ENCODE peak calls at places on chromosomes 1 and 21, in four cellular contexts. Y is mesendoderm, P is H9, W is H1. J is an unnamed sample.

GRCh38 chr1:72285074-72285425 is 2.7 kb upstream of the NEGR1 start:
- DNase-seq in P (no peak), W (no peak), Y (no peak), J (no peak)

GRCh38 chr1:218494000-218494399 is 148.9 kb downstream of the TGFB2 start:
- DNase-seq in Y (no peak), P (no peak), W (no peak), J (no peak)

GRCh38 chr1:246155923-246156322 is 351.2 kb downstream of the SMYD3 start:
- DNase-seq in W (no peak), P (no peak), Y (no peak), J (peak; percentile 31)

GRCh38 chr1:7298749-7299151 is 472.3 kb upstream of the VAMP3 start:
- DNase-seq in P (no peak), Y (peak; percentile 55), W (peak; percentile 42), J (peak; percentile 82)

GRCh38 chr1:5751171-5751556 is 241.1 kb downstream of the NPHP4 start:
- DNase-seq in P (no peak), Y (no peak), W (peak; percentile 39), J (no peak)

GRCh38 chr1:176241385-176242015 is 34.4 kb upstream of the COP1 start:
- DNase-seq in W (no peak), P (no peak), Y (peak; percentile 88), J (peak; percentile 95)

GRCh38 chr21:45257673-45258341 is 29.9 kb downstream of the POFUT2 start:
- DNase-seq in W (peak; percentile 53), Y (no peak), P (peak; percentile 48), J (no peak)

GRCh38 chr21:41901099-41901498 is 22.0 kb upstream of the PRDM15 start:
- DNase-seq in Y (no peak), P (no peak), W (no peak), J (no peak)

GRCh38 chr1:212944209-212944901 is 6.0 kb upstream of the VASH2 start:
- DNase-seq in Y (no peak), W (no peak), P (no peak), J (no peak)

GRCh38 chr1:212852105-212852688 is 4.7 kb upstream of the SPATA45 start:
- DNase-seq in W (peak; percentile 52), P (peak; percentile 54), Y (no peak), J (no peak)

GRCh38 chr1:186738896-186739295 is 58.7 kb upstream of the PTGS2 start:
- DNase-seq in W (no peak), P (no peak), Y (no peak), J (no peak)

GRCh38 chr1:33379631-33380354 is 51.1 kb downstream of the PHC2 start:
- DNase-seq in W (no peak), P (no peak), Y (no peak), J (no peak)

GRCh38 chr1:20589331-20590312 is 725 bp downstream of the CDA start:
- DNase-seq in W (no peak), P (no peak), Y (peak; percentile 84), J (peak; percentile 89)

GRCh38 chr1:159924791-159925712 is at the start of gene TAGLN2:
- DNase-seq in W (peak; percentile 92), P (peak; percentile 93), Y (peak; percentile 97), J (peak; percentile 90)

GRCh38 chr1:18783705-18784522 is 75.5 kb downstream of the TAS1R2 start:
- DNase-seq in Y (peak; percentile 28), W (no peak), P (peak; percentile 41), J (no peak)

GRCh38 chr1:2540816-2541492 is 10.9 kb upstream of the HES5 start:
- DNase-seq in P (no peak), W (no peak), Y (no peak), J (no peak)

GRCh38 chr1:23980725-23981063 is 567 bp upstream of the SRSF10 start:
- DNase-seq in Y (peak; percentile 61), P (peak; percentile 44), W (peak; percentile 53), J (peak; percentile 64)

GRCh38 chr1:107789817-107790609 is 175.0 kb downstream of the VAV3 start:
- DNase-seq in W (no peak), Y (no peak), P (no peak), J (no peak)

GRCh38 chr1:27003745-27004470 is 8.7 kb downstream of the TENT5B start:
- DNase-seq in P (peak; percentile 57), Y (peak; percentile 27), W (peak; percentile 56), J (no peak)

GRCh38 chr1:166197141-166197540 is 30.3 kb upstream of the FAM78B start:
- DNase-seq in W (no peak), Y (peak; percentile 41), P (no peak), J (no peak)

GRCh38 chr1:64834734-64835133 is 89.9 kb downstream of the RAVER2 start:
- DNase-seq in P (no peak), W (no peak), Y (no peak), J (peak; percentile 79)

GRCh38 chr1:2946999-2947650 is 74.1 kb upstream of the ACTRT2 start:
- DNase-seq in P (no peak), Y (no peak), W (no peak), J (no peak)

GRCh38 chr1:179817056-179817455 is 60.5 kb downstream of the TOR1AIP2 start:
- DNase-seq in P (no peak), W (no peak), Y (no peak), J (no peak)

GRCh38 chr21:35565204-35565611 is 495.1 kb downstream of the SETD4 start:
- DNase-seq in W (no peak), Y (peak; percentile 28), P (no peak), J (peak; percentile 95)

GRCh38 chr1:179169616-179170467 is 59.6 kb downstream of the ABL2 start:
- DNase-seq in Y (no peak), P (no peak), W (no peak), J (peak; percentile 85)

GRCh38 chr1:68116643-68117235 is 66.3 kb upstream of the DIRAS3 start:
- DNase-seq in W (peak; percentile 67), Y (peak; percentile 53), P (no peak), J (peak; percentile 61)

GRCh38 chr1:231738554-231738953 is 112.0 kb downstream of the DISC1 start:
- DNase-seq in Y (no peak), P (no peak), W (no peak), J (no peak)

GRCh38 chr1:212668477-212668876 is 31.2 kb downstream of the BATF3 start:
- DNase-seq in Y (no peak), W (peak; percentile 13), P (no peak), J (no peak)

GRCh38 chr21:44956356-44957046 is 16.7 kb downstream of the SLX9 start:
- DNase-seq in W (no peak), Y (no peak), P (no peak), J (no peak)

GRCh38 chr1:11990303-11991032 is 10.2 kb downstream of the MFN2 start:
- DNase-seq in P (no peak), W (no peak), Y (no peak), J (peak; percentile 58)

GRCh38 chr1:179321533-179322216 is 28.1 kb downstream of the SOAT1 start:
- DNase-seq in Y (no peak), W (no peak), P (no peak), J (no peak)

GRCh38 chr1:234617986-234618725 is 8.2 kb upstream of the IRF2BP2 start:
- DNase-seq in W (no peak), Y (peak; percentile 62), P (no peak), J (peak; percentile 85)

DNA sequence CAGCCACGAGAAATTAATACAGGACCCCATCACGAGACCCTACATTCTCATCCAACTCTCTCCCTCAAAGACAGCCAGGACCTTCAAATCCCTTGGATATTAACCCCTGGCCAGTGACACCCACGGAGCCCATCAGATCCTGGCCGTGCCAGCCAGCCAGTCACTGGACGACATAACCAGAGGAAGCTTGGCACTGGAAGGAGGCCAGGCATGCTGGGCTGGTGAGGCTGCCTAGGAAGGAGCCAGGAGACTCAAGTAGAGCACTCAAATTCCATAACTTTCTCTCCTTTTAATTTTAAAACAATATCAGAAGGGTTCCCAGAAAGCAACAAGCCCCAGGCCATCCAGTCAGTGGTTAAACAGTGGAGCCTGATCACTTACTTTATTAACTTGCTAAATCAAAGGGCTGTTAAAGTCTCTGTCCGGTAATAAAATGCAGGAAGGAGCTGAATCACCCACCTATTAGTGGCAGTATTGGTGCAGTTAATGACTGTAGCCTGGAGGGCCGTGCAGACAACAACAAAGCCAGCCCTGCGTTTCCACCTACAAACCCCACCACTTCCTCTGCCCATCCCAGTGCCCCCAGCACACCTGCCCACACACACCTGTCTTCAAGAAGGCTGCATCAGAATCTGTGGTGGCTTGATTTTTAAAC is 78.0 kb downstream of the HIVEP3 start:
- DNase-seq in P (no peak), Y (no peak), W (no peak), J (no peak)
- H3K56ac ChIP-seq in P (no peak overlapping the region), Y (no peak overlapping the region), W (no peak overlapping the region), J (no peak overlapping the region)

GRCh38 chr1:8986814-8987190 is 39.4 kb downstream of the SLC2A7 start:
- DNase-seq in Y (no peak), P (no peak), W (no peak), J (no peak)

GRCh38 chr1:8985915-8986813 is 40.1 kb downstream of the SLC2A7 start:
- DNase-seq in P (no peak), W (no peak), Y (no peak), J (peak; percentile 95)

GRCh38 chr1:8984203-8984602 is 38.5 kb downstream of the CA6 start:
- DNase-seq in W (no peak), P (no peak), Y (no peak), J (no peak)

GRCh38 chr1:8987881-8988617 is 38.2 kb downstream of the SLC2A7 start:
- DNase-seq in Y (peak; percentile 57), P (peak; percentile 68), W (peak; percentile 95), J (peak; percentile 32)

DNA sequence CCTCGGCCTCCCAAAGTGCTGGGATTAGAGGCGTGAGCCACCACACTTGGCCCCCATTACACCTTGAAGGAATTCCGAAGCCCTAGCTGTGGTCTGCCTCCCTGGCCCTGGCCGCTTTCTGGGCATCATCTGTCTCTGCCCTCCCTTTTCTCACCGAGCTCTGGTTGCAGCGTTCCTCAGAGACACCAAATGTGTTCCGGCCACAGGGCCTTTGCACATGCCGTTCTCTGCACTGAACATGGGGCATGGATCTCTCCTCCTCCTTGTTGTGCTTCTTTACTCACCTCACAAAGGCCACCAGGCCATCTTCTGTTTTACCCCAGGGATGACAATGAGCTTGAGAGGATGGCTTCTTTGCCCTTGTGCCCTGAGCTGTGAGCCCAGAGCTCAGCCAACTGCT is 39.3 kb downstream of the CA6 start:
- DNase-seq in P (no peak), Y (no peak), W (no peak), J (no peak)
- H3K56ac ChIP-seq in P (no peak overlapping the region), Y (no peak overlapping the region), W (no peak overlapping the region), J (no peak overlapping the region)

GRCh38 chr1:181142096-181143043 is 53.9 kb downstream of the IER5 start:
- DNase-seq in W (peak; percentile 97), Y (peak; percentile 90), P (peak; percentile 91), J (peak; percentile 89)
- H3K56ac ChIP-seq in W (no peak overlapping the region), Y (peak overlapping the region; percentile 45), P (no peak overlapping the region), J (peak overlapping the region; percentile 70)

GRCh38 chr21:46304437-46304836 is 18.3 kb downstream of the YBEY start:
- DNase-seq in W (no peak), Y (no peak), P (no peak), J (no peak)

GRCh38 chr21:46301759-46302158 is 15.6 kb downstream of the YBEY start:
- DNase-seq in Y (no peak), P (no peak), W (no peak), J (no peak)

GRCh38 chr21:46307625-46308024 is 16.0 kb downstream of the C21orf58 start:
- DNase-seq in W (no peak), P (no peak), Y (no peak), J (peak; percentile 73)

GRCh38 chr21:46308431-46308830 is 15.2 kb downstream of the C21orf58 start:
- DNase-seq in Y (no peak), W (no peak), P (no peak), J (no peak)

DNA sequence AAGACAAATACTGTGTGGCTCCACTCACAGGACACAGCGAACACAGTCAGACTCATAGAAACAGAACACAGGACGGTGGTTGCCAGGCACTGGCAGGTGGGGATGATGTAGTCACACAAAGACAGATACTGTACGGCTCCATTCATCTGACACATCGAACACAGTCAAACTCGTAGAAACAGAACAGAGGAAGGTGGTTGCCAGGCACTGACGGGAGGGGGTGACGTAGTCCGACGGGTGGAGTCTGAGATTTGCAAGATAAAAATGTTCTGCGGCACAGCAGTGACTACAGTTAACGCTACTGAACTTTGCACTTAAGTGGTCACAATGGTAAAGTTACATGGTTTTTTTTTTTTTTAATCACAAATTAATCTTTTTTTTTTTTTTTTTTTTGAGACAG is 18.7 kb downstream of the C21orf58 start:
- DNase-seq in Y (no peak), P (no peak), W (no peak), J (no peak)
- H3K56ac ChIP-seq in Y (no peak overlapping the region), P (no peak overlapping the region), W (no peak overlapping the region), J (no peak overlapping the region)

J was measured in IMR-90.